ENCODE peak calls at places on chromosome 15, in seven cellular contexts. One of them, this sample, is unnamed.

GRCh38 chr15:47972738-47973137 is 148.1 kb upstream of the SLC24A5 start:
- DNase-seq in GM12878: no peak
- DNase-seq in H1: no peak
- DNase-seq in GM12892: no peak
- DNase-seq in K562: no peak
- DNase-seq in HepG2: no peak
- DNase-seq in SK-N-SH: no peak
- DNase-seq in this sample: no peak

GRCh38 chr15:74781673-74782595 is at the start of gene CSK:
- DNase-seq in GM12878: no peak
- DNase-seq in H1: peak
- DNase-seq in GM12892: peak
- DNase-seq in K562: peak
- DNase-seq in HepG2: no peak
- DNase-seq in SK-N-SH: peak
- DNase-seq in this sample: peak

GRCh38 chr15:62758126-62758951 is 284.2 kb upstream of the TPM1 start:
- DNase-seq in GM12878: no peak
- DNase-seq in H1: no peak
- DNase-seq in GM12892: no peak
- DNase-seq in K562: no peak
- DNase-seq in HepG2: peak
- DNase-seq in SK-N-SH: peak
- DNase-seq in this sample: no peak

GRCh38 chr15:91891101-91891500 is 37.6 kb downstream of the SLCO3A1 start:
- DNase-seq in GM12878: no peak
- DNase-seq in H1: peak
- DNase-seq in GM12892: no peak
- DNase-seq in K562: no peak
- DNase-seq in HepG2: no peak
- DNase-seq in SK-N-SH: no peak
- DNase-seq in this sample: no peak

GRCh38 chr15:65092046-65092770 is 15.7 kb downstream of the KBTBD13 start:
- DNase-seq in GM12878: no peak
- DNase-seq in H1: no peak
- DNase-seq in GM12892: no peak
- DNase-seq in K562: no peak
- DNase-seq in HepG2: no peak
- DNase-seq in SK-N-SH: no peak
- DNase-seq in this sample: no peak

GRCh38 chr15:92541197-92542190 is 114.1 kb downstream of the FAM174B start:
- DNase-seq in GM12878: no peak
- DNase-seq in H1: peak
- DNase-seq in GM12892: no peak
- DNase-seq in K562: no peak
- DNase-seq in HepG2: no peak
- DNase-seq in SK-N-SH: no peak
- DNase-seq in this sample: no peak

GRCh38 chr15:24746094-24746493 is 70.5 kb downstream of the NPAP1 start:
- DNase-seq in GM12878: no peak
- DNase-seq in H1: no peak
- DNase-seq in GM12892: no peak
- DNase-seq in K562: no peak
- DNase-seq in HepG2: no peak
- DNase-seq in SK-N-SH: no peak
- DNase-seq in this sample: no peak

GRCh38 chr15:37132826-37133417 is 32.6 kb upstream of the MEIS2 start:
- DNase-seq in GM12878: no peak
- DNase-seq in H1: no peak
- DNase-seq in GM12892: no peak
- DNase-seq in K562: no peak
- DNase-seq in HepG2: no peak
- DNase-seq in SK-N-SH: no peak
- DNase-seq in this sample: no peak

GRCh38 chr15:86021281-86022264 is 58.1 kb upstream of the AGBL1 start:
- DNase-seq in GM12878: no peak
- DNase-seq in H1: no peak
- DNase-seq in GM12892: no peak
- DNase-seq in K562: no peak
- DNase-seq in HepG2: no peak
- DNase-seq in SK-N-SH: peak
- DNase-seq in this sample: no peak

GRCh38 chr15:68503791-68504720 is 72.1 kb upstream of the ITGA11 start:
- DNase-seq in GM12878: no peak
- DNase-seq in H1: peak
- DNase-seq in GM12892: no peak
- DNase-seq in K562: no peak
- DNase-seq in HepG2: no peak
- DNase-seq in SK-N-SH: no peak
- DNase-seq in this sample: no peak

GRCh38 chr15:31484986-31485385 is 158.4 kb downstream of the KLF13 start:
- DNase-seq in GM12878: no peak
- DNase-seq in H1: no peak
- DNase-seq in GM12892: no peak
- DNase-seq in K562: no peak
- DNase-seq in HepG2: no peak
- DNase-seq in SK-N-SH: no peak
- DNase-seq in this sample: no peak

GRCh38 chr15:38144921-38145320 is 107.7 kb upstream of the SPRED1 start:
- DNase-seq in GM12878: no peak
- DNase-seq in H1: no peak
- DNase-seq in GM12892: no peak
- DNase-seq in K562: no peak
- DNase-seq in HepG2: no peak
- DNase-seq in SK-N-SH: no peak
- DNase-seq in this sample: no peak

GRCh38 chr15:33043636-33044035 is 150.9 kb downstream of the FMN1 start:
- DNase-seq in GM12878: no peak
- DNase-seq in H1: no peak
- DNase-seq in GM12892: no peak
- DNase-seq in K562: no peak
- DNase-seq in HepG2: no peak
- DNase-seq in SK-N-SH: no peak
- DNase-seq in this sample: no peak

GRCh38 chr15:33044598-33044997 is 149.9 kb downstream of the FMN1 start:
- DNase-seq in GM12878: no peak
- DNase-seq in H1: no peak
- DNase-seq in GM12892: no peak
- DNase-seq in K562: no peak
- DNase-seq in HepG2: no peak
- DNase-seq in SK-N-SH: no peak
- DNase-seq in this sample: no peak

GRCh38 chr15:33045066-33045810 is 149.3 kb downstream of the FMN1 start:
- DNase-seq in GM12878: no peak
- DNase-seq in H1: no peak
- DNase-seq in GM12892: no peak
- DNase-seq in K562: no peak
- DNase-seq in HepG2: no peak
- DNase-seq in SK-N-SH: no peak
- DNase-seq in this sample: no peak

GRCh38 chr15:33034588-33034987 is 159.9 kb downstream of the FMN1 start:
- DNase-seq in GM12878: no peak
- DNase-seq in H1: no peak
- DNase-seq in GM12892: no peak
- DNase-seq in K562: no peak
- DNase-seq in HepG2: no peak
- DNase-seq in SK-N-SH: no peak
- DNase-seq in this sample: no peak

DNA sequence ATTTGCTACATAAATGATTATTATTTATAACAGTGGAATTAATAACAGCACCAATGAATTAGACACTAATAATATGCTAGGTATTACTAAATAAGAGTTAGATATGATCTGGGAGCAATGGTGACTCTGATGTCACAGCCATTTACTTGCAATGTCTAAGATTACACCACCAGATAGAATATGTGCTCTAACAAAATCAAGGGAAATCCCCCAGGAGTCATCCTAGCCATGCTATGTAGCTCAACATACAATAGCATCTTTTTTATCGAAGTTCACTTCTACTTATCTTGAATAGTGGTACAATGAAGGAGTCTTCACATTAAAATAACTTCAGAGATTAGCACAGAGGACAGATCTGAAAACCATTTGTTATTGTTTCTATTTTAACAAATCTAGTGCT is 154.0 kb downstream of the FMN1 start:
- DNase-seq in GM12878: no peak
- DNase-seq in H1: no peak
- DNase-seq in GM12892: no peak
- DNase-seq in K562: no peak
- DNase-seq in HepG2: no peak
- DNase-seq in SK-N-SH: no peak
- DNase-seq in this sample: no peak
- TF ChIP-seq TAF1 in GM12878: no peak
- TF ChIP-seq TAF1 in H1: no peak
- TF ChIP-seq TAF1 in GM12892: no peak
- TF ChIP-seq TAF1 in K562: no peak
- TF ChIP-seq TAF1 in HepG2: no peak
- TF ChIP-seq TAF1 in SK-N-SH: no peak
- TF ChIP-seq TAF1 in this sample: no peak

GRCh38 chr15:78542647-78543046 is 2.4 kb downstream of the PSMA4 start:
- DNase-seq in GM12878: no peak
- DNase-seq in H1: no peak
- DNase-seq in GM12892: no peak
- DNase-seq in K562: no peak
- DNase-seq in HepG2: no peak
- DNase-seq in SK-N-SH: no peak
- DNase-seq in this sample: no peak

GRCh38 chr15:78540135-78540954 is at the start of gene PSMA4:
- DNase-seq in GM12878: peak
- DNase-seq in H1: peak
- DNase-seq in GM12892: peak
- DNase-seq in K562: peak
- DNase-seq in HepG2: peak
- DNase-seq in SK-N-SH: peak
- DNase-seq in this sample: peak

GRCh38 chr15:78541744-78542034 is 1.4 kb downstream of the PSMA4 start:
- DNase-seq in GM12878: no peak
- DNase-seq in H1: no peak
- DNase-seq in GM12892: no peak
- DNase-seq in K562: no peak
- DNase-seq in HepG2: no peak
- DNase-seq in SK-N-SH: no peak
- DNase-seq in this sample: no peak

GRCh38 chr15:78538358-78538757 is 1.9 kb upstream of the PSMA4 start:
- DNase-seq in GM12878: no peak
- DNase-seq in H1: no peak
- DNase-seq in GM12892: no peak
- DNase-seq in K562: no peak
- DNase-seq in HepG2: no peak
- DNase-seq in SK-N-SH: no peak
- DNase-seq in this sample: no peak

DNA sequence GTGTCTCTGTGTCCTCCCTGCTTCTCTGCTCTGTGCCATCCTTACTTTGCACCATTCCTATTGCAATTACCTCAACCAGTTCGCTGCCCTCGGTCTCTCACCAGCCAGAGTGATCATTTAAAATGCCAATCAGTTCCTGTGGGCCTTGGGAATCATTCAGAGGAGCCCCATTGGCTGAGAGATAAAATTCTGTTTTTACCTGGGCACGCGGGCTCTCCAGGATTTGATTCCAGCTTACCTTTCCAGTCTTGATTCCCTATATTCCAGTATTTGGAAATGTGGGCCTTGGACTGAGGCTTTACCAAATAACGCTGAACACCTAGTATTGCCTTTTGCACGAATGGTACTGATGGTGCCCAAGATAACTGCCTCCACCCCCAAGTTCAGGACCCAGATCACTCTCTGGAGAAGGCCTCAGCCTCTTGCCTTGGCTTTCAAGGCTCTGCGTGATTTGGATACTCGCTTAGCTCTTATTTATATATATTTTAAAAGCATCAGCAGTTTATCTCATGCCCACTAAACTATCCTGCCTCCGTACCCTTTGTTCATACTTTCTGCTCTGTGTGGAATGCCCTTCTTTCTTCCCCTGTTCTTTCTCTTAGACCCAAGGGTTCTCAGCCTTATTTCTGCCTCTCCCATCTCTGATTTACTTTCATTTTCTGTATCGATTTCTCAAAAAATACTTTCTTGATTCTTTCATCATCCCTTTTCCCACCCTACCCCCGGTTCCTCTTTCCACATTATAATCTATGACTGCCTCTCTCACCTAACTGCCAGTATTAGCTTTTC is 905 bp downstream of the PSMA4 start:
- DNase-seq in GM12878: no peak
- DNase-seq in H1: no peak
- DNase-seq in GM12892: no peak
- DNase-seq in K562: peak
- DNase-seq in HepG2: no peak
- DNase-seq in SK-N-SH: peak
- DNase-seq in this sample: no peak
- TF ChIP-seq TAF1 in GM12878: no peak
- TF ChIP-seq TAF1 in H1: no peak
- TF ChIP-seq TAF1 in GM12892: no peak
- TF ChIP-seq TAF1 in K562: no peak
- TF ChIP-seq TAF1 in HepG2: no peak
- TF ChIP-seq TAF1 in SK-N-SH: no peak
- TF ChIP-seq TAF1 in this sample: no peak

DNA sequence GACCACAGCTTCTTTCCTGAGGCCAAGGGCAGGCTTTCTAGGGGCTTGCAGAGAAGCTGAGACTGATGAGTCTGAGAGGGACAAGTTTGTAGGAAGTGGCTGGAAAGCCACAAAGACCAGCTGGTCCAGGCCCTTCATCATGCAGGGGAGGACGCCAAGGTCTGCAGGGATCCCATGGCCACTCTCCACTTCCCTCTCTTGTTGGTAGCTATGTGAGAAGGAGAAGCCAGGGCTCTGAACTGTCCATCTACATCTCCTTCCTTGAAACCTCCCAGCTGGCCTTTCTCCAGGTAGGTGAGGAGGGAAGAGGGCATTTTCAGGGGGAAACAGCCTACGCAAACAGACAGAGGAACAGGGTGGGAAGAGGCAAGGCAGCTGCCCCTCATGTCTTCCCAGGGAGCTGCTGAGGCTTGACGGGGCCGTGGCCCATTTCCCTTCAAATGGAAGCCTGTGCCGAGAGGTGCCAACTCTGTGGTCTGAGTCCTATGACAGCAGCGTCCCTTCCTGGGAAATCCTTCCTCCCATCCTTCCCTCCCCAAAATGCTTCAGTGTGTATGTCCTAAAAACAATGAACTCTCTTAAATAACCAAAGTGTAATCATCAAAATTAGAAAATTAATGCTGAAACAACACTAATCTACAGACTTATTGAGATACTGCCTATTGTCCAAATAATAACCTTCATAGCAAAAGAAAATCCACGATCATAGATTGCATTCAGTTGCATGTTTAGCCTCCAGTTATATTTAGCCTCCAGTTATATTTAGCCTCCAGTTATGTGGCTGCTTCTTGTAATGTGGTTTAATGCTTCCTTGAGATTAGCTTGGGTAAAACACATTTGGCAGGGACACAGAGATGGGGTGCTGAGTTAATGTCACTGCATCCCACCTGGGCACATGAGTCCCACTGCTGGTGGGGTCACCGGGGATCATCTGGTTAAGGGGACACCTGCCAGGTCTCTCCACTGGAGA is 36.0 kb downstream of the GNB5 start:
- DNase-seq in GM12878: no peak
- DNase-seq in H1: peak
- DNase-seq in GM12892: no peak
- DNase-seq in K562: no peak
- DNase-seq in HepG2: no peak
- DNase-seq in SK-N-SH: no peak
- DNase-seq in this sample: no peak
- TF ChIP-seq TAF1 in GM12878: no peak
- TF ChIP-seq TAF1 in H1: no peak
- TF ChIP-seq TAF1 in GM12892: no peak
- TF ChIP-seq TAF1 in K562: no peak
- TF ChIP-seq TAF1 in HepG2: no peak
- TF ChIP-seq TAF1 in SK-N-SH: no peak
- TF ChIP-seq TAF1 in this sample: no peak

GRCh38 chr15:88002721-88003120 is 253.8 kb downstream of the NTRK3 start:
- DNase-seq in GM12878: no peak
- DNase-seq in H1: no peak
- DNase-seq in GM12892: no peak
- DNase-seq in K562: no peak
- DNase-seq in HepG2: no peak
- DNase-seq in SK-N-SH: no peak
- DNase-seq in this sample: no peak
- TF ChIP-seq TAF1 in GM12878: no peak
- TF ChIP-seq TAF1 in H1: no peak
- TF ChIP-seq TAF1 in GM12892: no peak
- TF ChIP-seq TAF1 in K562: no peak
- TF ChIP-seq TAF1 in HepG2: no peak
- TF ChIP-seq TAF1 in SK-N-SH: no peak
- TF ChIP-seq TAF1 in this sample: no peak